ENCODE peak calls at places on chromosomes 11 and 22, in ten cellular contexts. O, S, G, N, R, K, U, W, Y and V are unnamed samples.

GRCh38 chr11:83456075-83456474 is 169.9 kb upstream of the CCDC90B start:
- DNase-seq in O (peak; percentile 42), S (no peak), G (no peak), N (no peak), R (no peak), K (no peak), U (no peak), W (no peak), Y (no peak), V (peak; percentile 66)

GRCh38 chr22:20946080-20946986 is 20.7 kb upstream of the AIFM3 start:
- DNase-seq in O (no peak), S (no peak), G (no peak), N (no peak), R (no peak), K (no peak), U (no peak), W (no peak), Y (no peak), V (no peak)

GRCh38 chr11:132126973-132127900 is 756.8 kb downstream of the NTM start:
- DNase-seq in O (peak; percentile 21), S (peak; percentile 94), G (no peak), N (no peak), R (peak; percentile 11), K (no peak), U (no peak), W (no peak), Y (peak; percentile 59), V (no peak)

GRCh38 chr11:107591446-107592236 is 694 bp downstream of the ELMOD1 start:
- DNase-seq in O (peak; percentile 50), S (no peak), G (peak; percentile 13), N (peak; percentile 34), R (peak; percentile 40), K (no peak), U (peak; percentile 41), W (peak; percentile 73), Y (no peak), V (peak; percentile 57)

GRCh38 chr11:44327730-44328691 is 18.1 kb upstream of the ALX4 start:
- DNase-seq in O (no peak), S (peak; percentile 41), G (no peak), N (no peak), R (no peak), K (no peak), U (no peak), W (no peak), Y (no peak), V (no peak)

GRCh38 chr11:46389450-46390330 is 1.9 kb downstream of the CHRM4 start:
- DNase-seq in O (peak; percentile 90), S (peak; percentile 81), G (peak; percentile 74), N (peak; percentile 82), R (peak; percentile 83), K (no peak), U (peak; percentile 46), W (peak; percentile 81), Y (peak; percentile 81), V (peak; percentile 94)

GRCh38 chr22:38148252-38148651 is 33.4 kb downstream of the PLA2G6 start:
- DNase-seq in O (no peak), S (no peak), G (no peak), N (no peak), R (no peak), K (no peak), U (no peak), W (no peak), Y (no peak), V (no peak)

GRCh38 chr11:69541501-69542313 is 60.2 kb downstream of the LINC01488 start:
- DNase-seq in O (peak; percentile 29), S (peak; percentile 14), G (no peak), N (no peak), R (no peak), K (no peak), U (no peak), W (no peak), Y (no peak), V (no peak)

GRCh38 chr11:108508653-108509593 is 10.7 kb upstream of the POGLUT3 start:
- DNase-seq in O (no peak), S (no peak), G (no peak), N (no peak), R (no peak), K (no peak), U (no peak), W (no peak), Y (no peak), V (no peak)

GRCh38 chr22:49869091-49869830 is 15.6 kb downstream of the ZBED4 start:
- DNase-seq in O (no peak), S (no peak), G (no peak), N (no peak), R (no peak), K (no peak), U (no peak), W (no peak), Y (no peak), V (no peak)

GRCh38 chr11:17000987-17001386 is 13.2 kb downstream of the PLEKHA7 start:
- DNase-seq in O (no peak), S (no peak), G (no peak), N (no peak), R (no peak), K (no peak), U (no peak), W (no peak), Y (no peak), V (no peak)

GRCh38 chr11:492416-493226 is 14.4 kb downstream of the RNH1 start:
- DNase-seq in O (no peak), S (no peak), G (no peak), N (no peak), R (no peak), K (no peak), U (no peak), W (no peak), Y (peak; percentile 39), V (no peak)

GRCh38 chr11:73662445-73663157 is 16.2 kb downstream of the PLEKHB1 start:
- DNase-seq in O (no peak), S (no peak), G (no peak), N (no peak), R (no peak), K (no peak), U (no peak), W (no peak), Y (no peak), V (no peak)

GRCh38 chr22:37745548-37746365 is 48.9 kb downstream of the TRIOBP start:
- DNase-seq in O (peak; percentile 95), S (peak; percentile 56), G (peak; percentile 93), N (peak; percentile 92), R (peak; percentile 95), K (peak; percentile 82), U (peak; percentile 85), W (peak; percentile 95), Y (peak; percentile 95), V (peak; percentile 90)

GRCh38 chr11:66365711-66366619 is 5.6 kb downstream of the SLC29A2 start:
- DNase-seq in O (no peak), S (no peak), G (no peak), N (no peak), R (no peak), K (no peak), U (no peak), W (no peak), Y (no peak), V (no peak)

GRCh38 chr11:95544095-95544795 is 245.3 kb downstream of the FAM76B start:
- DNase-seq in O (no peak), S (no peak), G (no peak), N (no peak), R (no peak), K (no peak), U (no peak), W (no peak), Y (no peak), V (no peak)

GRCh38 chr11:1534171-1534570 is 37.9 kb downstream of the DUSP8 start:
- DNase-seq in O (no peak), S (no peak), G (no peak), N (no peak), R (no peak), K (no peak), U (no peak), W (no peak), Y (no peak), V (peak; percentile 9)